ENCODE peak calls at places on chromosome X, in five cellular contexts. V is mesendoderm, S is tibial nerve, L is heart left ventricle, K is sigmoid colon. M is an unnamed sample. For H3K4me1, the result is how much of the 10 kb centered on the place peaks cover.

GRCh38 chrX:109270580-109271484 is 211.1 kb downstream of the GUCY2F start:
- DNase-seq in V (no peak), S (no peak), L (no peak), K (no peak), M (peak)

GRCh38 chrX:152814048-152814447 is 16.5 kb downstream of the CETN2 start:
- DNase-seq in L (no peak), S (no peak), V (no peak), K (no peak), M (no peak)

GRCh38 chrX:23883737-23884354 is 23.9 kb downstream of the APOO start:
- DNase-seq in S (no peak), K (no peak), L (no peak), V (peak), M (no peak)

GRCh38 chrX:989959-990510 is 222.4 kb downstream of the CRLF2 start:
- DNase-seq in K (peak), L (peak), V (peak), S (peak), M (peak)

GRCh38 chrX:51860679-51861078 is 32.7 kb upstream of the MAGED1 start:
- DNase-seq in S (no peak), V (peak), K (no peak), L (no peak), M (no peak)

GRCh38 chrX:103343105-103343504 is 13.1 kb downstream of the TCEAL7 start:
- DNase-seq in K (no peak), V (peak), L (no peak), S (peak), M (peak)

GRCh38 chrX:106919932-106920452 is at the start of gene CLDN2:
- DNase-seq in L (no peak), K (no peak), V (peak), S (no peak), M (no peak)

GRCh38 chrX:21438792-21439191 is 64.6 kb downstream of the CNKSR2 start:
- DNase-seq in S (no peak), L (no peak), V (no peak), K (no peak), M (no peak)

GRCh38 chrX:51461053-51462050 is 35.0 kb downstream of the NUDT11 start:
- DNase-seq in K (no peak), L (no peak), S (no peak), V (peak), M (no peak)

DNA sequence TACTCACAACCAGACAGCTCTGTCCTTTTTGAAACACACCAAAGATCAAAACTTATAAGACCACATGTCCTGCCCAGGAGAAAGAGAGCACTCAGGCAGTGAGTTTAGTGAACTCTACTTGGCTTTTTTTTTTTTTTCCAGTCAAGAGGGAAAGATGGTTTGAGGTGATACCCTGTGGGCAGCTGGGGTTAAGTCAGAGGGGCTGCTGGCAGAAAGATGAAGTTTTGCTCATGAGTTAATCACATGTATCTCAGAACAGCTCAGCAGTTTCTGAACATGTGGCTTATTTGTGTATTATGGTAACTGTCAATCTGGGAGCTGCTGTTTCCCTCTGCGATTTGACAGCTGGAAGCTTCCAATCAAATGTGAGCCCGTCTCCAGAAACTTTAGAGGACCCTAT is 56.4 kb upstream of the MAP3K15 start:
- DNase-seq in S (no peak), V (no peak), K (no peak), L (no peak), M (no peak)
- H3K4me1 ChIP-seq in S (under half), V (under half), K (under half), L (under half), M (under half)

DNA sequence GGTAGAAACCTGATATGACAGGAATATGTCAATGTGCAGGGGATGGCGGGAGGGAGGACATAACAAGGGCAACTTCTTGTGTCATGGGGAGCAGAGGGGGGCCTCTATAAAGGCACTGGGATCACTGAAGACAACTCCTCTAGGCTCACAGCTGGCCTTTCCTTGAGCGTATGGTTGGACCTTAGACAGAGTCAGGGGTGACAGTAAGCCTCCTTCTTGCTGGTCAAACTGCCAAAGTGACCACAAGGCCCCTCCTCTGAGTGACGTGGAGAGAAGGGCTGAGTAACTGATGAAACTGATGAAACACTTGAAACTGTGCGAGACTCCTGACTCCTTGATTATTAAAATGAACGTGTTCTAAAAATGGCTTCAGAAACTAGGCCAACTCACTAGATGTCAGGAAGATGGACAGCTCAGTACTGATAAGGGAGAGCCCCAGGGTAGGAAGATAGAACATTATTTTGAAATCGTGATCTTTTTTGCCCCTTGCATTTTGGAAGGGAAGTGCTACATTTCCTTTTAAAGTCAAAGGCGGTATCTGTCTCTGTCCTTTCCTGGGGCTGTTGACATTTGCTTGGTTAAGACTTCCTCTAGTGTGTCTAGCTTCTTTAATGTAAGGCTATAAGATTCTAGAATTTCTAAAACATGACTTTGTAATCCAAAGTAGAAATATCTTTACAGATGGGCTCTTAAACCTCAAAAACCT is 1.6 kb downstream of the RAB33A start:
- DNase-seq in K (peak), S (no peak), L (peak), V (no peak), M (no peak)
- H3K4me1 ChIP-seq in K (under half), S (under half), L (under half), V (under half), M (under half)

DNA sequence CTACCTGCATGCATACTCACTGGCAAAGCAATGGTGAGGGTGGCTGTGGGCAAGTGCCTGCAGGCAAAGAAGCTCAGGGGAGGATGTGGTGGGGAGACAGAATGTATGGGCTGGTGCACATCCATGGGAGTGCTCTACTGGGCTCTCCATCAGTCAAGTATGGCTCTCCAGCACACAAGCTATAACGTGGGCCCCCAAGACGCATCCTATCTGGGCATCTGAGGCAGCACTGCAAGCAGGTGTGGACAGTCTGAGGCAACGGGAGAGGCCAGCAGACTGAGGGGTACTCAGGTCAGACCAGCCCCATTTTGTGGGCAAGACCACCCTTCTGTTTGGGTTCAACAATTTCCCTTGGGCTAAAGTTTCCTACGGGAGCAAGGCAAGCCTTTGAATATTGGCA is 1227.8 kb downstream of the FAM133A start:
- DNase-seq in S (no peak), V (no peak), K (no peak), L (no peak), M (no peak)
- H3K4me1 ChIP-seq in S (under half), V (under half), K (under half), L (under half), M (under half)

DNA sequence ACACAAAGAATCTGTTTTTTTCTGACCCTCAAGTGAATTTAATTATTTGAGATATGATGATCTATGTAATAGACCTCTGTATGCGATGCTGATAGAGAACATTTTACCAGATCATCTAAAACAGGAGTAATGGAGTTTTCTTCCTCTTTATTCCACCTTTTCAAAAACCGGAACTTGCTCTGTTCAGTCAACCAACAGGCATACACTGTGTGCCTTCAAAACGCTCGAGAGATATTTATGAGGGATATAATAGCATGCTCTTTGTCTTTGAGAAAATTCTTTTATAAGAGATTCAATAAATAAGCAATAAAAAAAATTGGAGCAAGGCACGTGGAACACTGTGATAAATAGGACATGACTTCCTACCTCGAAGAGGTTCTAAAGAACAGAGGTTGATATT is 2.0 kb downstream of the NYX start:
- DNase-seq in S (no peak), V (no peak), L (no peak), K (no peak), M (no peak)
- H3K4me1 ChIP-seq in S (under half), V (under half), L (under half), K (under half), M (under half)

GRCh38 chrX:130770615-130771014 is 132.4 kb downstream of the ENOX2 start:
- DNase-seq in K (no peak), L (no peak), V (no peak), S (no peak), M (no peak)
- H3K4me1 ChIP-seq in K (under half), L (under half), V (under half), S (under half), M (under half)

GRCh38 chrX:139566981-139567380 is 36.4 kb downstream of the F9 start:
- DNase-seq in V (no peak), K (no peak), L (no peak), S (no peak), M (no peak)
- H3K4me1 ChIP-seq in V (under half), K (under half), L (under half), S (under half), M (under half)

GRCh38 chrX:154727418-154728323 is 23.2 kb downstream of the GAB3 start:
- DNase-seq in L (peak), S (peak), K (peak), V (peak), M (peak)
- H3K4me1 ChIP-seq in L (half or more), S (under half), K (under half), V (under half), M (under half)

DNA sequence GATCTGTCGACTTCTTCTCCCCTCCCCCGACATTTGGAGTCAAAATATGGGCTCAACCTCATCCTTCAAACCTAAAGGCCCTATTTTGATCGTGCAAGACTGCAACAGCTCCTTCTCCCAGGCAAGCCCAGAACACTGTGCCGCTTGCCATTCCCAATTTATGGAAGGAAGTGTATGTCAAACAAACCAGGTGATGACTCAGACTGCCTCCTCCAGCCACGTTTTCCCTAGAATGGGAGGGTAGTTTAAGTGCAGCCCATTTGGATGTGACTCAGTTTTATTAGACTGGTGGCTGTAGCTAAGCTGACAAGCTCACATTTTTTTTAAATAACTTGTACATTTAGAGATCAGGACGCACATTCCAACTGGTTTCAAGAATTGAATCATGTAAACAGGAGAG is 570.4 kb upstream of the DIPK2B start:
- DNase-seq in V (no peak), K (peak), L (no peak), S (no peak), M (peak)
- H3K4me1 ChIP-seq in V (under half), K (under half), L (under half), S (under half), M (under half)

DNA sequence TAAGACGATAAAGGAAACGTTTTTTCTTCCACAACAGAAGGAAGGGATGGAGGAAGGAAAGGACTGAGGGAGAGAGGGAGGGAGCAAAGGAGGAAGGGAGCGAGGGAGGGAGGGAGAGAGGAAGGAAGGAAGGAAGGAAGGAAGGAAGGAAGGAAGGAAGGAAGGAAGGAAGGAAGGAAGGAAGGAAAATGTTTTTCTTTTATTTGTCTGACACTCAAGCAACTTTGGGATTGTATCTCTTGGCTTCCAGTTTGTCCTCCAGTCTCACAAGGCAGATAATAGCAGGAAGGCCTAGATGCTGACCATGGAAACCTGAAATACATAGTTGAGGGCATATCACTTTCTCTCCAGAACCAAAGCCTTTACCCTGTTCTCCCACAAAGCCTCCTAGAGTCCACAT is 226.7 kb downstream of the ZNF674 start:
- DNase-seq in V (no peak), S (no peak), L (no peak), K (no peak), M (no peak)
- H3K4me1 ChIP-seq in V (under half), S (under half), L (under half), K (under half), M (under half)

GRCh38 chrX:48919360-48919821 is 567 bp upstream of the PIM2 start:
- DNase-seq in L (no peak), V (peak), S (no peak), K (no peak), M (no peak)

GRCh38 chrX:48917139-48917980 is 1.5 kb downstream of the PIM2 start:
- DNase-seq in K (peak), V (peak), S (peak), L (peak), M (peak)

GRCh38 chrX:48918303-48918643 is 551 bp downstream of the PIM2 start:
- DNase-seq in V (no peak), K (no peak), S (no peak), L (no peak), M (no peak)

GRCh38 chrX:48919947-48920712 is 1.3 kb upstream of the PIM2 start:
- DNase-seq in L (no peak), V (no peak), K (no peak), S (no peak), M (no peak)

DNA sequence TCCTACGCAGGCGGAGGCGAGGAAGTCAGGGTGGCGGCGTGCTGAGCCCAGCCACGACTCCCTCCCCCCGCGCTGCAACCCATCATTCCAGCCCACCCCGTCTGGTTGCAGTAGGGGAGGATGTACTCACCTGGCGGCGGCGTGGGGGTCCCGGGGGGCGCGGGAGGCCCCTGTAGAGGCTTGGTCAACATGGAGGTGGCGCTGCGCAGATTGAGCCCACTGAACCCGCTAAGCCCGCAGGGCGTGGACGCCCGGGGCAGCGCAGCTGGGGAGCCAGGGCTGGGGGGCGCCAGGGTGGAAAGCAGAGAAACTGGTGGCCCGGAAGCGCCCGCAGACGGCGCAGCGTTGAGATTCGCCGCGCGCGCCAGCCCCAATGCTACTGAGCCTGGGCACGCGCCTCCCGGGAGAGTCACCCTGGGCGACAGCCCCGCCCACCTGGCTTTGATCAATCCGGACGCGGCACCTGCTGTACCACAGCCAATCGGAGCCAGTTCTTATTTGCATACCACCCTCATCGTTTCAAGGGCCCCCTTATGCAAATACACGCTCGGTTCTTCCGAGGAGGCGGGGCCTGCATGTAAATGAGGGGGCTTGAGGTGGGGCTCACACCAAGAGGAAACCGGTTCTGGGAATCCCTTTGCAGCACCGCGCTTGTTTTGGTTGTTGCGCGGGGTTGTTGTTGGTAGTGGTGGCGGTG is at the start of gene PIM2:
- DNase-seq in L (peak), K (peak), S (peak), V (peak), M (peak)
- H3K4me1 ChIP-seq in L (under half), K (under half), S (under half), V (under half), M (under half)

M was measured in mucosa of descending colon.